ENCODE peak calls at places on chromosomes 4 and X, in four cellular contexts. One of them, this sample, is unnamed.

GRCh38 chr4:121794505-121795192 is 6.5 kb upstream of the EXOSC9 start:
- DNase-seq in stimulated activated CD8-positive, alpha-beta memory T cell treated with anti-CD3 and anti-CD28 coated beads, Interleukin-7, amount 100 ng/mL, for 1 hour: no peak
- DNase-seq in NCI-H2081: no peak
- DNase-seq in cardiac muscle cell: peak
- DNase-seq in this sample: no peak

GRCh38 chr4:142365386-142365785 is 480.7 kb downstream of the INPP4B start:
- DNase-seq in NCI-H2081: no peak
- DNase-seq in stimulated activated CD8-positive, alpha-beta memory T cell treated with anti-CD3 and anti-CD28 coated beads, Interleukin-7, amount 100 ng/mL, for 1 hour: no peak
- DNase-seq in cardiac muscle cell: no peak
- DNase-seq in this sample: no peak

GRCh38 chr4:72377491-72378194 is 191.4 kb downstream of the ADAMTS3 start:
- DNase-seq in stimulated activated CD8-positive, alpha-beta memory T cell treated with anti-CD3 and anti-CD28 coated beads, Interleukin-7, amount 100 ng/mL, for 1 hour: no peak
- DNase-seq in cardiac muscle cell: peak
- DNase-seq in NCI-H2081: no peak
- DNase-seq in this sample: no peak

GRCh38 chr4:163694385-163694784 is 199.9 kb downstream of the TMA16 start:
- DNase-seq in stimulated activated CD8-positive, alpha-beta memory T cell treated with anti-CD3 and anti-CD28 coated beads, Interleukin-7, amount 100 ng/mL, for 1 hour: no peak
- DNase-seq in cardiac muscle cell: no peak
- DNase-seq in NCI-H2081: no peak
- DNase-seq in this sample: no peak

GRCh38 chr4:34261799-34262314 is 1982.5 kb downstream of the ARAP2 start:
- DNase-seq in cardiac muscle cell: no peak
- DNase-seq in stimulated activated CD8-positive, alpha-beta memory T cell treated with anti-CD3 and anti-CD28 coated beads, Interleukin-7, amount 100 ng/mL, for 1 hour: no peak
- DNase-seq in NCI-H2081: no peak
- DNase-seq in this sample: no peak

GRCh38 chrX:129791961-129792570 is 12.3 kb downstream of the SASH3 start:
- DNase-seq in stimulated activated CD8-positive, alpha-beta memory T cell treated with anti-CD3 and anti-CD28 coated beads, Interleukin-7, amount 100 ng/mL, for 1 hour: no peak
- DNase-seq in NCI-H2081: no peak
- DNase-seq in cardiac muscle cell: no peak
- DNase-seq in this sample: peak

GRCh38 chr4:76748649-76749048 is 149.3 kb downstream of the SOWAHB start:
- DNase-seq in NCI-H2081: peak
- DNase-seq in cardiac muscle cell: peak
- DNase-seq in stimulated activated CD8-positive, alpha-beta memory T cell treated with anti-CD3 and anti-CD28 coated beads, Interleukin-7, amount 100 ng/mL, for 1 hour: no peak
- DNase-seq in this sample: no peak

GRCh38 chr4:39312821-39313220 is 53.3 kb downstream of the RFC1 start:
- DNase-seq in NCI-H2081: peak
- DNase-seq in stimulated activated CD8-positive, alpha-beta memory T cell treated with anti-CD3 and anti-CD28 coated beads, Interleukin-7, amount 100 ng/mL, for 1 hour: no peak
- DNase-seq in cardiac muscle cell: no peak
- DNase-seq in this sample: no peak

GRCh38 chr4:72538006-72538405 is 31.0 kb downstream of the ADAMTS3 start:
- DNase-seq in cardiac muscle cell: no peak
- DNase-seq in stimulated activated CD8-positive, alpha-beta memory T cell treated with anti-CD3 and anti-CD28 coated beads, Interleukin-7, amount 100 ng/mL, for 1 hour: no peak
- DNase-seq in NCI-H2081: no peak
- DNase-seq in this sample: no peak

GRCh38 chr4:184406915-184407314 is 67.4 kb downstream of the IRF2 start:
- DNase-seq in cardiac muscle cell: no peak
- DNase-seq in NCI-H2081: no peak
- DNase-seq in stimulated activated CD8-positive, alpha-beta memory T cell treated with anti-CD3 and anti-CD28 coated beads, Interleukin-7, amount 100 ng/mL, for 1 hour: no peak
- DNase-seq in this sample: no peak

GRCh38 chr4:135775909-135776308 is 1574.3 kb upstream of the PABPC4L start:
- DNase-seq in cardiac muscle cell: no peak
- DNase-seq in stimulated activated CD8-positive, alpha-beta memory T cell treated with anti-CD3 and anti-CD28 coated beads, Interleukin-7, amount 100 ng/mL, for 1 hour: no peak
- DNase-seq in NCI-H2081: no peak
- DNase-seq in this sample: no peak

GRCh38 chr4:10893417-10893816 is 208.8 kb upstream of the CLNK start:
- DNase-seq in stimulated activated CD8-positive, alpha-beta memory T cell treated with anti-CD3 and anti-CD28 coated beads, Interleukin-7, amount 100 ng/mL, for 1 hour: no peak
- DNase-seq in NCI-H2081: peak
- DNase-seq in cardiac muscle cell: peak
- DNase-seq in this sample: no peak

GRCh38 chr4:7698586-7698985 is 241.1 kb downstream of the AFAP1 start:
- DNase-seq in cardiac muscle cell: no peak
- DNase-seq in NCI-H2081: no peak
- DNase-seq in stimulated activated CD8-positive, alpha-beta memory T cell treated with anti-CD3 and anti-CD28 coated beads, Interleukin-7, amount 100 ng/mL, for 1 hour: no peak
- DNase-seq in this sample: no peak

GRCh38 chrX:38260231-38260630 is 39.6 kb upstream of the SRPX start:
- DNase-seq in NCI-H2081: peak
- DNase-seq in cardiac muscle cell: no peak
- DNase-seq in stimulated activated CD8-positive, alpha-beta memory T cell treated with anti-CD3 and anti-CD28 coated beads, Interleukin-7, amount 100 ng/mL, for 1 hour: no peak
- DNase-seq in this sample: no peak

GRCh38 chrX:150482537-150483217 is 85.7 kb upstream of the MTM1 start:
- DNase-seq in cardiac muscle cell: peak
- DNase-seq in stimulated activated CD8-positive, alpha-beta memory T cell treated with anti-CD3 and anti-CD28 coated beads, Interleukin-7, amount 100 ng/mL, for 1 hour: no peak
- DNase-seq in NCI-H2081: no peak
- DNase-seq in this sample: no peak

GRCh38 chr4:74308215-74308614 is at the start of gene EPGN:
- DNase-seq in NCI-H2081: no peak
- DNase-seq in stimulated activated CD8-positive, alpha-beta memory T cell treated with anti-CD3 and anti-CD28 coated beads, Interleukin-7, amount 100 ng/mL, for 1 hour: no peak
- DNase-seq in cardiac muscle cell: peak
- DNase-seq in this sample: no peak

GRCh38 chrX:115233497-115234219 is at the start of gene LRCH2:
- DNase-seq in NCI-H2081: peak
- DNase-seq in stimulated activated CD8-positive, alpha-beta memory T cell treated with anti-CD3 and anti-CD28 coated beads, Interleukin-7, amount 100 ng/mL, for 1 hour: no peak
- DNase-seq in cardiac muscle cell: peak
- DNase-seq in this sample: no peak

This sample was measured in ascending aorta.